ENCODE peak calls at places on chromosomes 12 and 14, in six cellular contexts. R, B, O, Q, K and T are unnamed samples. For H3K27me3, the result is how much of the 10 kb centered on the place peaks cover.

GRCh38 chr14:57871487-57872080 is 5.7 kb upstream of the SLC35F4 start:
- DNase-seq in R (no peak), B (peak), O (no peak), Q (peak), K (peak), T (no peak)

GRCh38 chr14:89773644-89774316 is 180.8 kb downstream of the EFCAB11 start:
- DNase-seq in R (no peak), B (peak), O (peak), Q (peak), K (no peak), T (no peak)

GRCh38 chr12:51908876-51909592 is 1.7 kb downstream of the ACVRL1 start:
- DNase-seq in R (no peak), B (no peak), O (no peak), Q (no peak), K (no peak), T (no peak)

GRCh38 chr12:4027412-4027811 is 154.2 kb upstream of the PARP11 start:
- DNase-seq in R (no peak), B (no peak), O (peak), Q (no peak), K (no peak), T (no peak)

GRCh38 chr12:130832561-130833209 is 6.4 kb downstream of the STX2 start:
- DNase-seq in R (no peak), B (peak), O (no peak), Q (peak), K (peak), T (no peak)

GRCh38 chr14:61491224-61491623 is 169.8 kb downstream of the PRKCH start:
- DNase-seq in R (no peak), B (no peak), O (no peak), Q (no peak), K (no peak), T (peak)

GRCh38 chr14:37045340-37046061 is 126.9 kb downstream of the SLC25A21 start:
- DNase-seq in R (no peak), B (no peak), O (no peak), Q (no peak), K (no peak), T (no peak)

GRCh38 chr12:76957306-76957705 is 78.5 kb upstream of the CSRP2 start:
- DNase-seq in R (no peak), B (no peak), O (no peak), Q (no peak), K (no peak), T (no peak)

GRCh38 chr14:99382781-99383456 is 97.7 kb downstream of the SETD3 start:
- DNase-seq in R (no peak), B (no peak), O (no peak), Q (no peak), K (no peak), T (peak)

GRCh38 chr12:101563197-101563596 is 31.6 kb upstream of the MYBPC1 start:
- DNase-seq in R (no peak), B (no peak), O (no peak), Q (no peak), K (peak), T (no peak)

GRCh38 chr12:124590447-124590846 is 23.0 kb upstream of the NCOR2 start:
- DNase-seq in R (no peak), B (no peak), O (no peak), Q (no peak), K (no peak), T (no peak)

GRCh38 chr14:90606434-90606833 is 209.6 kb downstream of the CALM1 start:
- DNase-seq in R (no peak), B (no peak), O (no peak), Q (no peak), K (no peak), T (no peak)

GRCh38 chr12:50104614-50105366 is 982 bp downstream of the GPD1 start:
- DNase-seq in R (no peak), B (no peak), O (no peak), Q (no peak), K (no peak), T (no peak)

GRCh38 chr12:28156362-28156761 is 33.9 kb upstream of the CCDC91 start:
- DNase-seq in R (no peak), B (no peak), O (no peak), Q (no peak), K (no peak), T (no peak)

GRCh38 chr14:35806006-35806907 is 2.8 kb downstream of the RALGAPA1 start:
- DNase-seq in R (no peak), B (no peak), O (no peak), Q (no peak), K (no peak), T (no peak)

GRCh38 chr14:86501611-86502010 is 971.7 kb downstream of the FLRT2 start:
- DNase-seq in R (no peak), B (no peak), O (no peak), Q (no peak), K (no peak), T (no peak)

GRCh38 chr12:61676520-61676919 is 583.7 kb upstream of the USP15 start:
- DNase-seq in R (no peak), B (no peak), O (no peak), Q (no peak), K (peak), T (no peak)

GRCh38 chr12:93823616-93824410 is 146.6 kb downstream of the CRADD start:
- DNase-seq in R (no peak), B (no peak), O (no peak), Q (no peak), K (no peak), T (no peak)

GRCh38 chr14:92638266-92638665 is 110.2 kb downstream of the LGMN start:
- DNase-seq in R (no peak), B (no peak), O (no peak), Q (no peak), K (no peak), T (no peak)

GRCh38 chr12:646303-647038 is 16.8 kb downstream of the NINJ2 start:
- DNase-seq in R (no peak), B (no peak), O (no peak), Q (no peak), K (no peak), T (no peak)

GRCh38 chr14:77302926-77303325 is 17.8 kb downstream of the POMT2 start:
- DNase-seq in R (no peak), B (peak), O (no peak), Q (no peak), K (peak), T (peak)

GRCh38 chr12:105705765-105706164 is 375.3 kb downstream of the C12orf75 start:
- DNase-seq in R (no peak), B (peak), O (no peak), Q (peak), K (peak), T (no peak)

GRCh38 chr12:3962661-3963483 is 89.7 kb upstream of the PARP11 start:
- DNase-seq in R (no peak), B (no peak), O (peak), Q (no peak), K (no peak), T (no peak)

GRCh38 chr14:54922598-54922997 is 20.0 kb upstream of the GCH1 start:
- DNase-seq in R (no peak), B (no peak), O (no peak), Q (no peak), K (no peak), T (no peak)

GRCh38 chr14:56474419-56475022 is 105.1 kb upstream of the TMEM260 start:
- DNase-seq in R (no peak), B (no peak), O (peak), Q (no peak), K (peak), T (peak)

GRCh38 chr12:13347241-13348043 is 150.9 kb downstream of the EMP1 start:
- DNase-seq in R (no peak), B (no peak), O (no peak), Q (no peak), K (peak), T (no peak)

GRCh38 chr14:51872396-51872795 is 12.0 kb downstream of the GNG2 start:
- DNase-seq in R (no peak), B (no peak), O (no peak), Q (no peak), K (no peak), T (no peak)

GRCh38 chr14:37196604-37197420 is 925 bp upstream of the MIPOL1 start:
- DNase-seq in R (no peak), B (no peak), O (no peak), Q (no peak), K (peak), T (no peak)

GRCh38 chr12:60421741-60422140 is 825.9 kb downstream of the SLC16A7 start:
- DNase-seq in R (no peak), B (no peak), O (no peak), Q (no peak), K (no peak), T (no peak)

GRCh38 chr12:128797119-128798118 is 26.3 kb downstream of the SLC15A4 start:
- DNase-seq in R (no peak), B (no peak), O (no peak), Q (no peak), K (no peak), T (peak)

GRCh38 chr12:80892597-80893445 is 44.9 kb downstream of the LIN7A start:
- DNase-seq in R (no peak), B (no peak), O (no peak), Q (no peak), K (no peak), T (no peak)

GRCh38 chr14:104134061-104134965 is 4.1 kb upstream of the KIF26A start:
- DNase-seq in R (no peak), B (peak), O (no peak), Q (peak), K (no peak), T (no peak)

GRCh38 chr14:97851438-97851995 is 1054.3 kb downstream of the VRK1 start:
- DNase-seq in R (no peak), B (no peak), O (no peak), Q (no peak), K (no peak), T (no peak)

GRCh38 chr14:53955671-53956426 is 776 bp downstream of the BMP4 start:
- DNase-seq in R (peak), B (peak), O (no peak), Q (no peak), K (no peak), T (peak)

GRCh38 chr14:94884616-94885230 is 114.8 kb upstream of the GSC start:
- DNase-seq in R (no peak), B (no peak), O (no peak), Q (no peak), K (no peak), T (no peak)

GRCh38 chr14:94887591-94887990 is 117.7 kb upstream of the GSC start:
- DNase-seq in R (no peak), B (no peak), O (no peak), Q (no peak), K (no peak), T (no peak)

GRCh38 chr14:94888108-94888507 is 118.2 kb upstream of the GSC start:
- DNase-seq in R (no peak), B (peak), O (no peak), Q (no peak), K (no peak), T (no peak)

GRCh38 chr14:94885481-94886155 is 115.7 kb upstream of the GSC start:
- DNase-seq in R (no peak), B (no peak), O (no peak), Q (no peak), K (no peak), T (no peak)

DNA sequence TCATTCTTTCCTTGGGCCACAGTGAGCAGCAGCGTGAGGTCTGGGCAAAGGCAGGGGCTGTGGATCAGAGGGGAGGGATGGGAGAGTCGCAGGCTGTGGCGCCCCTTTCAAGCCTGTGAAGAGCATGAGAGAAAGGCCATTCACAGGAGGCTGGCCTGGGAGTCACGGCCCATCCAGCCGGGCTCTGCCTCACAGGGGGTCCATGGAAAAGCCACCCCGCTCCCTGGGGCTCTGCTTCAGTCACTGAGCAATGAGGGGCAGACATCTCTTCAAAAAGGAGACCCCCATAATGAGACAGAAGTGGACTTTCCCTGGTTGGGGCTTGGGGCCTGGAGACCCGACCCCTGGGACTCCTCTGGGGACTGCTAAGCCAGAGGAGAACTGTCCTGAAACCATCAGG is 117.0 kb upstream of the GSC start:
- DNase-seq in R (no peak), B (no peak), O (no peak), Q (no peak), K (no peak), T (no peak)
- H3K27me3 ChIP-seq in R (under half), B (under half), O (under half), Q (under half), K (under half), T (half or more)

GRCh38 chr12:11822071-11822818 is 172.8 kb downstream of the ETV6 start:
- DNase-seq in R (no peak), B (peak), O (peak), Q (no peak), K (peak), T (no peak)

GRCh38 chr12:11819643-11820042 is 170.2 kb downstream of the ETV6 start:
- DNase-seq in R (no peak), B (no peak), O (no peak), Q (no peak), K (no peak), T (no peak)

GRCh38 chr12:11823043-11823442 is 173.6 kb downstream of the ETV6 start:
- DNase-seq in R (no peak), B (no peak), O (no peak), Q (no peak), K (no peak), T (no peak)

GRCh38 chr12:11821386-11821785 is 171.9 kb downstream of the ETV6 start:
- DNase-seq in R (no peak), B (no peak), O (no peak), Q (no peak), K (no peak), T (no peak)

DNA sequence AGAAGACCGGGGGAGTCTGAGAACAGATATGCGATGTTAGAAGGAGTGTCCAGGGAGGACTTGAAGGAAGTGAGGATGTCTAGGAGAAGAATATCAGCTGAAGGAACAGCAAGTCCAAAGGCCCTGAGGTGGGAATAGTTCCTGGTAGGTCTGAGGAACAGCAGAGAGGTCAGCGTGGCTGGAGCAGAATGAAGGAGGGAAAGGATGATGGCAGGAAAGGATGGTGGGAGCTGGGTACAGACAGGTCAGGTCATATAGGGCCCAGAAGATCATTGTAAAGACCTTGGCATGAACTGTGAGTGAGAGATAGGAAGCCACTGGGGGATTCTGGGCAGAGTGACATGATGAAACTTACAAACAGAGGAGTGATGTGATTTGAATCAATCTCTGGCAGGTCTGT is 171.0 kb downstream of the ETV6 start:
- DNase-seq in R (no peak), B (no peak), O (no peak), Q (no peak), K (no peak), T (no peak)
- H3K27ac ChIP-seq in R (no peak), B (no peak), O (no peak), Q (no peak), K (no peak), T (no peak)

GRCh38 chr12:39627914-39628313 is 8.3 kb upstream of the ABCD2 start:
- DNase-seq in R (no peak), B (no peak), O (no peak), Q (no peak), K (no peak), T (no peak)

GRCh38 chr12:39626033-39626814 is 6.6 kb upstream of the ABCD2 start:
- DNase-seq in R (no peak), B (no peak), O (no peak), Q (no peak), K (no peak), T (no peak)

GRCh38 chr12:39632670-39633069 is 13.1 kb upstream of the ABCD2 start:
- DNase-seq in R (no peak), B (no peak), O (no peak), Q (no peak), K (no peak), T (no peak)

GRCh38 chr12:39623919-39624318 is 4.3 kb upstream of the ABCD2 start:
- DNase-seq in R (no peak), B (no peak), O (no peak), Q (no peak), K (peak), T (no peak)

DNA sequence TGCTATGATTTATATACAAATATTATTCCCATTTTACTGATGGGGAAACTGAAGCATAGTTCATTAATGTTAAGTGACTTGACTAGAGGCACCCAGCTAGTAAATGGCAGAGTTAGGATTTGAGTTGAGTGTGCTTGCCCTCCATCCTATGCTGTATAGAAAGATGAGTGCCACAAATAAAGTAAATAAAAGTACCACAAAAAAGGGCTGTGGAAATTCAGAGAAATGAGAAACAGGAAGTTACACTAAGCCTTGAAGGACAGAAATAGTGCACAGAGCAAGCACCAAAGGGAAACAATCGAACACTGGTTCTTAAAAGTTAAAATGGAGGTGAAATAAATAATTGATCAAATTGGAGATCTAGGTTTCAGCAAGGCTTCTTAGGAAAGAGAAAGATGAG is 9.2 kb upstream of the ABCD2 start:
- DNase-seq in R (no peak), B (no peak), O (peak), Q (no peak), K (no peak), T (no peak)
- H3K4me3 ChIP-seq in R (no peak), B (no peak), O (peak), Q (no peak), K (no peak), T (no peak)

GRCh38 chr12:54035561-54036377 is 2.9 kb downstream of the HOXC5 start:
- DNase-seq in R (no peak), B (no peak), O (no peak), Q (no peak), K (no peak), T (no peak)
- H3K27me3 ChIP-seq in R (under half), B (under half), O (half or more), Q (under half), K (under half), T (under half)

GRCh38 chr12:22474970-22475720 is 69.2 kb downstream of the C2CD5 start:
- DNase-seq in R (no peak), B (no peak), O (no peak), Q (no peak), K (no peak), T (no peak)

GRCh38 chr12:22481557-22482104 is 62.7 kb downstream of the C2CD5 start:
- DNase-seq in R (no peak), B (no peak), O (no peak), Q (no peak), K (no peak), T (no peak)

GRCh38 chr12:22477166-22477893 is 67.0 kb downstream of the C2CD5 start:
- DNase-seq in R (no peak), B (no peak), O (no peak), Q (no peak), K (peak), T (no peak)

GRCh38 chr12:22477894-22478287 is 66.5 kb downstream of the C2CD5 start:
- DNase-seq in R (no peak), B (no peak), O (no peak), Q (no peak), K (no peak), T (no peak)

DNA sequence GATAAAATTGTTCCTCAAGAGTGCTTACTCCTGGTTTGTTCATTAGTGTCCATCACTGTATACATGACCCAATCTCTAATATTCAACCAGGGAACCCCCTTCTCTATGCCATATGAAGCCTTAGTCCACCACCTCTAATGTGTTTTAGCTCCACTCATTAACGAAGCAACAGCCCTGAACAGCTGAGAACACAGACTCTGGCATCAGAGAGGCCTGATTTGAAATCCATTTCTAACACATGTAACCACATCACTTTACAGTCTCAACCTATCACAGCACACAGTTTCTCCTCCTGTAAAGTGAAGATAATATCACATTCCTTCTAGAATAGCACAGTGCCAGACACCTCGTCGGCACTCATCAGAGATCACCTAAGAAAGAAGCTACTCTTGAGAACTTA is 64.3 kb downstream of the C2CD5 start:
- DNase-seq in R (no peak), B (no peak), O (no peak), Q (no peak), K (no peak), T (no peak)
- H3K27ac ChIP-seq in R (no peak), B (no peak), O (no peak), Q (no peak), K (no peak), T (no peak)

DNA sequence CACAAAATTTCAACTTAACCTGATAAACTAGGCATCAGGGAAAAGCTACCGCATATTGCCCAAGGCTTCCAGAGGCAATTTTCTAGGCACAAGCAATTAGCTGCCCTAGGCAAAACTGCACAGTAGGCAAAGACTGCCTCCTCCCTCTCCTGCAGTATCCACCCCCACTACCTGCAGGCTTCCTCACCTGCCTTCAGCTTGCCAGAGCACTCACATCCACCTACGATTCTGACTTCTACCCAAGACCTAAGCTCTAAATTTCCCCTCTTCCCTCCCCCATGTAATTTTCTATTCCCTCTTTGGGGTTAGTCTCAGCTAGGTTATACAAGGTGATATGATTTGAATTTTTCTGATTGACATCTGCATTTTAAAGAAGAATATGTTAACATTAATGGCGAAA is 21.9 kb upstream of the CCDC196 start:
- DNase-seq in R (no peak), B (no peak), O (no peak), Q (no peak), K (no peak), T (no peak)
- H3K4me3 ChIP-seq in R (no peak), B (no peak), O (no peak), Q (no peak), K (no peak), T (no peak)

DNA sequence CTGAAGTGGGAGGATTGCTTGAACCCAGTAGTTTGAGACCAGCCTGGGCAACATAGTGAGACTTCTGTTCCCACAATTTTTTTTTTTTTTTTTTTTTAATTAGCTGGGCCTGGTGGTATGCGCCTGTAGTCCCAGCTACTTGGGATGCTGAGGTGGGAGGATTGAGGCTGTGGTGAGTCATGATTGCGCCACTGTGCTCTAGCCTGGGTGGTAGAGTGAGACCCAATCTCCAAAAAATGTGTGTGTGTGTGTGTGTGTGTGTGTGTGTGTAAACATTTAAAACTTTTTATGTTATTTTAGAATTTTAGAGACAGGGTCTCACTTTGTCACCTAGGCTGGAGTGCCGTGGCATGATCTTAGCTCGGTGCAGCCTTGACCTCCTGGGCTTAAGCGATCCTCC is 6.8 kb downstream of the PPP1R36 start:
- DNase-seq in R (no peak), B (no peak), O (no peak), Q (no peak), K (peak), T (peak)
- H3K27me3 ChIP-seq in R (under half), B (under half), O (under half), Q (under half), K (under half), T (under half)

GRCh38 chr12:116541547-116542344 is 17.4 kb upstream of the MAP1LC3B2 start:
- DNase-seq in R (no peak), B (no peak), O (no peak), Q (no peak), K (no peak), T (no peak)
- H3K27ac ChIP-seq in R (no peak), B (no peak), O (no peak), Q (no peak), K (no peak), T (no peak)